ENCODE peak calls at places on chromosomes 7 and 10, in six cellular contexts. J is GM12865; B is heart right ventricle; O is left lung; L is activated CD8-positive, alpha-beta T cell treated with anti-CD3 and anti-CD28 coated beads for 36 hours; C is kidney epithelial cell. N is an unnamed sample.
A peak's percentile ranks its signal among the peaks of the same experiment; 100 is the strongest.

GRCh38 chr7:119935418-119936025 is 337.5 kb upstream of the KCND2 start:
- DNase-seq in J (peak; percentile 45), B (no peak), O (no peak), L (no peak), C (no peak), N (no peak)

GRCh38 chr7:29132980-29133379 is 13.4 kb downstream of the CPVL start:
- DNase-seq in J (no peak), B (no peak), O (no peak), L (no peak), C (no peak), N (no peak)

GRCh38 chr10:25288181-25288580 is 113.4 kb downstream of the GPR158 start:
- DNase-seq in J (no peak), B (no peak), O (no peak), L (no peak), C (no peak), N (no peak)

GRCh38 chr10:77715081-77715480 is 77.5 kb upstream of the KCNMA1 start:
- DNase-seq in J (peak; percentile 34), B (no peak), O (no peak), L (peak; percentile 41), C (no peak), N (no peak)

GRCh38 chr7:25559581-25560367 is 331.5 kb upstream of the NPVF start:
- DNase-seq in J (no peak), B (no peak), O (no peak), L (no peak), C (no peak), N (no peak)

GRCh38 chr10:121698336-121698735 is 100.1 kb upstream of the FGFR2 start:
- DNase-seq in J (no peak), B (no peak), O (no peak), L (no peak), C (no peak), N (no peak)

GRCh38 chr10:27564381-27564780 is 60.3 kb downstream of the RAB18 start:
- DNase-seq in J (no peak), B (no peak), O (no peak), L (peak; percentile 10), C (no peak), N (no peak)

GRCh38 chr10:27490807-27491206 is 13.3 kb upstream of the RAB18 start:
- DNase-seq in J (no peak), B (no peak), O (no peak), L (no peak), C (no peak), N (no peak)

GRCh38 chr10:130078120-130078519 is 32.5 kb downstream of the C10orf143 start:
- DNase-seq in J (no peak), B (no peak), O (no peak), L (no peak), C (no peak), N (no peak)

GRCh38 chr7:111174476-111174875 is 83.5 kb downstream of the LRRN3 start:
- DNase-seq in J (no peak), B (no peak), O (no peak), L (no peak), C (no peak), N (no peak)

GRCh38 chr10:132848951-132849545 is 63.1 kb upstream of the NKX6-2 start:
- DNase-seq in J (no peak), B (no peak), O (peak; percentile 69), L (no peak), C (no peak), N (no peak)

DNA sequence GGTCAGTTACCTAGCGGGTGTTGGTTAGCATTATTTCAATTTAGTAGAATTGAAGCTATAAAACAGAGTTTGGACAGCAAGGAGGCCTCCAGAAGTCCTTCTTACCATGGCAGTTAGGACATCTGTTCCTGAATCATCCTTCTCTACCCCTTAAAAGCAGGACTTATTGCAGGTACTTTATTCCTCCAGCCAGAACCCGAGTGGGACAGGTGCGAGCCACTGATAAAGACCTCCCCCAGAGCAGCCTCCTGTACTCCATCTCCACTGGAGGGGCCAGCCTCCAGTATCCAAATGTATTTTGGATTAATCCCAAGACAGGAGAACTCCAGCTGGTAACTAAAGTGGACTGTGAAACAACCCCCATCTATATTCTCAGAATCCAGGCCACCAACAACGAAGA is 54.6 kb downstream of the CDHR3 start:
- DNase-seq in J (no peak), B (no peak), O (no peak), L (no peak), C (no peak), N (no peak)
- TF ChIP-seq CTCF in J (no peak), B (no peak), O (no peak), L (no peak), C (no peak), N (no peak)

DNA sequence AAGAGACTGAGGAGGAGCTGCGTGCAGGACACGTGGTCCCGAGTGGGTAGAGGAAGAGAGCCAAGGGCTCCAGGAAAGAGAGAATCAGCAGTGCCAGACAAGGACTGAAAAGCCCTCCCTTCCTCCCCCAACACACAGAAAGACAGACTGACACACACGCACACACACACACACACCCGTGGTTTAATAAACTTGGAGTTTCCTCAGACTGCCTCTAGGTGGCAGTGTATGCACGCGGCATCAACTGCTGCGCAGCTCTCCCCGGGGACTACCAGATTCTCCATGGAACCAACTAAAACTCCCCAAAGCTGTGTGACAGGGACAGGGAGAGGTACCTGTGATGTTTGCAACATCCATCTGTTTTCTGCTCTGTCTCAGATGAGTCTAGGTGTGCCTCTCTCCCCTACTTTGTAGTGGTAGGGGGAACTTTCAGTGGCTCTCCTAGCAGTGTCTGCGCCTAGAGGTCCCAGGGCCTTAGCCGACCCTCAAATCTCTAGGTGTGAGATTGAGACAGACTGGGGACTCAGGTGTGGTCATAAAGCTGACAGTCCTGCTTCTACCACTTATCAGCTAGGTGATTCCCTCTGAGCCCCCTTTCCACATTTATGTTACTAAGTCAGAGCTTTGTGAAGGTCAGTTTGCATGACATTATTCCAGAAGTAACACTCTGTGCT is 9.3 kb upstream of the TSPAN14 start:
- DNase-seq in J (peak; percentile 78), B (peak; percentile 57), O (peak; percentile 87), L (peak; percentile 55), C (no peak), N (peak; percentile 63)
- TF ChIP-seq CTCF in J (peak; percentile 93), B (peak; percentile 94), O (peak; percentile 32), L (peak; percentile 51), C (peak; percentile 91), N (peak; percentile 72)

GRCh38 chr7:48253020-48253419 is 81.8 kb downstream of the ABCA13 start:
- DNase-seq in J (no peak), B (no peak), O (no peak), L (no peak), C (no peak), N (no peak)
- TF ChIP-seq CTCF in J (no peak), B (no peak), O (no peak), L (no peak), C (no peak), N (no peak)

GRCh38 chr10:94080108-94080507 is 86.4 kb downstream of the PLCE1 start:
- DNase-seq in J (no peak), B (no peak), O (no peak), L (no peak), C (no peak), N (no peak)

GRCh38 chr10:94077042-94077441 is 83.3 kb downstream of the PLCE1 start:
- DNase-seq in J (no peak), B (no peak), O (no peak), L (no peak), C (no peak), N (no peak)

GRCh38 chr10:94075521-94075920 is 81.8 kb downstream of the PLCE1 start:
- DNase-seq in J (no peak), B (no peak), O (no peak), L (no peak), C (no peak), N (no peak)

GRCh38 chr10:94074462-94074861 is 80.7 kb downstream of the PLCE1 start:
- DNase-seq in J (no peak), B (no peak), O (no peak), L (no peak), C (no peak), N (no peak)

GRCh38 chr10:94076325-94076841 is 82.7 kb downstream of the PLCE1 start:
- DNase-seq in J (no peak), B (no peak), O (no peak), L (no peak), C (no peak), N (no peak)
- TF ChIP-seq CTCF in J (no peak), B (peak; percentile 64), O (no peak), L (no peak), C (peak; percentile 8), N (no peak)

DNA sequence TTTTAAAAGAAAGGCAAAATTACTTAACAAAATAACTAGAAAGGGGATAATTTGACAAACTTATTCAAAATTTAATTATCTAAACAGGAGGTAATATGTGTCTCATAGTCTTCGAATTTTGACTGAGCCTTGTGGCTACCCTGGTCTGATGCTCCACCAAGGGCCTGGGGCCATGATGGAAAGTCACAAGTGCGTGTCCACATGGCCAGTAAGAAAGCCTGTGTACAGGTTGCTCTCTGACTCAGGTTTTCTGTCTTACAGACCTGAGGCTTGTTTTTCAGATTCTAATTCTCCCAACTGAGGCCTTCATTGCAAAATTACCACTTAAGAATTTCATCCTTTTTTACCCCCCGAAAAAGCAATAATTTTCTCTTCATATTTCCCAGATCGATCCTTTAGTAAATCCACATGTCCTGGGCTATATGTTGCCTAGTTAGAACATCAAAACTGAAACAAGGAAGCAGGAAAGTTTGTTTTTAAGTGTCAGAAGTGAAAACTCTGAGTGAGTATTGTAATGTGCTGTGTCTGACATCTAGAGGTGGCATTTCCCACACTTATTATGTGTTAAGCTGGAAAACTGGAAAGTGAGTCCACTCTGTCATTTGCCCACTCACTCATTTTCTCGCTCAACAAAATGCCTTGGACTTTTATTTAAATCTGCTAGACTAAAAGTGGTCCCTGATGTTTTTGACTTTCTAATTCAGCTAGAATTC is 10.0 kb downstream of the CYP3A43 start:
- DNase-seq in J (peak; percentile 41), B (no peak), O (no peak), L (peak; percentile 9), C (no peak), N (no peak)
- TF ChIP-seq CTCF in J (peak; percentile 33), B (peak; percentile 15), O (no peak), L (peak; percentile 29), C (peak; percentile 43), N (no peak)

GRCh38 chr10:63068246-63068645 is 64.9 kb upstream of the NRBF2 start:
- DNase-seq in J (peak; percentile 61), B (no peak), O (no peak), L (peak; percentile 8), C (no peak), N (no peak)
- TF ChIP-seq CTCF in J (no peak), B (no peak), O (no peak), L (no peak), C (no peak), N (no peak)

GRCh38 chr7:105594034-105594433 is 12.7 kb upstream of the EFCAB10 start:
- DNase-seq in J (peak; percentile 43), B (no peak), O (no peak), L (no peak), C (no peak), N (no peak)
- TF ChIP-seq CTCF in J (no peak), B (no peak), O (no peak), L (no peak), C (no peak), N (no peak)

GRCh38 chr10:119198438-119198837 is 8.9 kb upstream of the GRK5 start:
- DNase-seq in J (peak; percentile 38), B (no peak), O (no peak), L (peak; percentile 63), C (no peak), N (no peak)
- TF ChIP-seq CTCF in J (peak; percentile 42), B (peak; percentile 38), O (peak; percentile 23), L (peak; percentile 53), C (peak; percentile 38), N (no peak)

GRCh38 chr10:46287846-46288480 is 1.2 kb downstream of the ANTXRL start:
- DNase-seq in J (no peak), B (no peak), O (no peak), L (no peak), C (no peak), N (no peak)
- TF ChIP-seq CTCF in J (no peak), B (no peak), O (no peak), L (no peak), C (no peak), N (no peak)